ENCODE peak calls at places on chromosomes 5 and 9, in six cellular contexts. D is WERI-Rb-1, I is fibroblast of lung, U is thoracic aorta, C is coronary artery, A is pancreas. S is an unnamed sample.

GRCh38 chr9:28999057-28999456 is 1425.8 kb upstream of the C9orf72 start:
- DNase-seq in D (no peak), C (no peak), I (no peak), U (no peak), A (no peak), S (no peak)

GRCh38 chr5:33074548-33074947 is 363.4 kb downstream of the NPR3 start:
- DNase-seq in C (no peak), I (peak), A (no peak), D (no peak), U (no peak), S (no peak)

GRCh38 chr5:31383734-31384133 is 148.2 kb downstream of the DROSHA start:
- DNase-seq in D (no peak), I (peak), U (no peak), C (no peak), A (no peak), S (no peak)

GRCh38 chr9:73023025-73023541 is 70.2 kb upstream of the ALDH1A1 start:
- DNase-seq in U (no peak), D (peak), C (no peak), I (peak), A (no peak), S (peak)

GRCh38 chr5:111810087-111810486 is 53.1 kb upstream of the NREP start:
- DNase-seq in D (no peak), U (no peak), I (peak), A (no peak), C (no peak), S (no peak)

GRCh38 chr5:154042751-154043150 is 4.0 kb downstream of the MFAP3 start:
- DNase-seq in U (no peak), I (no peak), A (no peak), C (no peak), D (no peak), S (no peak)

GRCh38 chr9:28956111-28956880 is 1383.0 kb upstream of the C9orf72 start:
- DNase-seq in U (no peak), D (no peak), A (no peak), I (no peak), C (no peak), S (no peak)

GRCh38 chr5:79237735-79238560 is 2.0 kb downstream of the JMY start:
- DNase-seq in D (no peak), U (no peak), A (no peak), C (no peak), I (no peak), S (no peak)

GRCh38 chr9:115333671-115334070 is 215.7 kb upstream of the TNC start:
- DNase-seq in D (no peak), I (no peak), A (no peak), C (no peak), U (no peak), S (no peak)

GRCh38 chr5:109901628-109901981 is 211.9 kb downstream of the MAN2A1 start:
- DNase-seq in U (no peak), I (no peak), C (no peak), D (no peak), A (no peak), S (no peak)

GRCh38 chr5:62886603-62887315 is 308.1 kb downstream of the LRRC70 start:
- DNase-seq in D (no peak), U (no peak), A (no peak), C (no peak), I (peak), S (no peak)

GRCh38 chr9:4666042-4666699 is at the start of gene SPATA6L:
- DNase-seq in U (peak), C (peak), I (peak), A (peak), D (peak), S (peak)

GRCh38 chr5:60700347-60700815 is 415 bp upstream of the DEPDC1B start:
- DNase-seq in C (no peak), D (no peak), A (no peak), U (no peak), I (no peak), S (no peak)

GRCh38 chr5:144549580-144549979 is 378.9 kb downstream of the KCTD16 start:
- DNase-seq in I (peak), D (no peak), A (no peak), U (no peak), C (no peak), S (no peak)

GRCh38 chr5:151751593-151751992 is 6.8 kb downstream of the ATOX1 start:
- DNase-seq in I (no peak), D (no peak), C (no peak), A (no peak), U (no peak), S (no peak)

GRCh38 chr5:175281257-175281656 is 162.7 kb downstream of the DRD1 start:
- DNase-seq in U (no peak), I (no peak), D (no peak), C (no peak), A (no peak), S (no peak)

GRCh38 chr5:175281714-175282113 is 162.3 kb downstream of the DRD1 start:
- DNase-seq in C (no peak), A (no peak), I (no peak), U (no peak), D (no peak), S (no peak)

GRCh38 chr5:175284806-175285205 is 159.2 kb downstream of the DRD1 start:
- DNase-seq in D (no peak), U (no peak), I (no peak), C (no peak), A (no peak), S (no peak)

GRCh38 chr5:175285263-175285662 is 158.7 kb downstream of the DRD1 start:
- DNase-seq in I (peak), D (no peak), A (no peak), U (no peak), C (no peak), S (no peak)

DNA sequence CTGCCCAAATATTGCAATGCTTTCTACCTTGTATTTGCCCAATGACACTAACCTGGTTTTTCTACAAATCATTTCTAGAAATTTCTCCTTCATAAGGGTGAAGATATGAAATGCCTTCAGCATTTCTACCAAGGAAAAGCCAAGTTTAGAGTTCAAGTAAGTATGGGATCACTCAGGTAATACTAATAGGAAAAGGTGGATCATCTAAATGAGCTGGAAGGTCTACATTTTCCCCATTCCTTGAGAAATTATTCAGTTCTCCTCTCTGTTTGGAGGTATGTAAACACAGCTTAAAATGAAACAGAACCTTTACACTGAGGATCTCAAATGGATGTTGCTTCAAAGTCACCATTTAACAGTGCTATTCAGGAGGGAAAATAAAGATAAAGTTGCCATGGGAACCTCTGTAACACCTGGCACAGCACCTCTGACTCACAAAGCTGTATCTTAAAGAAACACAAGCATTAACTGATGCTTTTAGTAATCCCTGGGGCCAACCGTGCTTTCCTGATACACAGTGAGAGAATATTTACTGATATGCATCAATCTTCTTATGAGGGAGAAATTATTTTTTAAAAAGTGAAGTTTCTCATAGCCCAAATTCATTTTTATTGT is 161.3 kb downstream of the DRD1 start:
- DNase-seq in A (no peak), C (no peak), I (peak), U (no peak), D (no peak), S (no peak)
- TF ChIP-seq CTCF in A (no peak), C (no peak), I (no peak), U (no peak), D (no peak), S (no peak)

DNA sequence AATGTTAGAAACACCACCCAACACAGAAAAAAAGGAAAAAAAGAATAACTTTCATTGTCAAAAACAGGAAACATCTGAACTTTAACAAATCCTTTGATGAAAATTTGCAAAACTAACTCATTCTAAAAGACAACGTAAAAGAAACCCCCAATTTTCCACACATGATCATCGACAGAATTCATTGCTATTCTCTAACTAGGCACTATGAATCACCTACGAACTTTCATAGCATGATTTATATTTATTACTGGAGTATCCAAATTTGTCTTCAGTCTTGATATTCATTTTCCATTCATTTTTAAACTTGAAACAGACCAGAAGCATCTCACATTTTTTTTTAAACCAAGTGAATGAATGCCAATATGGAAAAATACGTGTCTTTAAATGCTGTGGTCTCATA is 514.6 kb downstream of the TLE4 start:
- DNase-seq in C (no peak), U (no peak), D (no peak), I (no peak), A (no peak), S (no peak)
- TF ChIP-seq CTCF in C (no peak), U (no peak), D (no peak), I (no peak), A (no peak), S (no peak)

GRCh38 chr9:136268318-136268717 is 22.7 kb upstream of the QSOX2 start:
- DNase-seq in C (no peak), A (peak), U (no peak), D (peak), I (no peak), S (no peak)
- TF ChIP-seq CTCF in C (no peak), A (no peak), U (no peak), D (peak), I (peak), S (no peak)

GRCh38 chr5:175547810-175548209 is 69.5 kb downstream of the SFXN1 start:
- DNase-seq in U (no peak), I (no peak), D (no peak), C (no peak), A (no peak), S (no peak)

GRCh38 chr5:175541264-175541663 is 62.9 kb downstream of the SFXN1 start:
- DNase-seq in A (no peak), I (no peak), D (no peak), U (no peak), C (no peak), S (no peak)

GRCh38 chr5:175542232-175542965 is 64.0 kb downstream of the SFXN1 start:
- DNase-seq in C (no peak), A (no peak), U (no peak), D (peak), I (no peak), S (no peak)

GRCh38 chr5:175542966-175543235 is 64.5 kb downstream of the SFXN1 start:
- DNase-seq in A (no peak), D (no peak), I (no peak), U (no peak), C (no peak), S (no peak)

DNA sequence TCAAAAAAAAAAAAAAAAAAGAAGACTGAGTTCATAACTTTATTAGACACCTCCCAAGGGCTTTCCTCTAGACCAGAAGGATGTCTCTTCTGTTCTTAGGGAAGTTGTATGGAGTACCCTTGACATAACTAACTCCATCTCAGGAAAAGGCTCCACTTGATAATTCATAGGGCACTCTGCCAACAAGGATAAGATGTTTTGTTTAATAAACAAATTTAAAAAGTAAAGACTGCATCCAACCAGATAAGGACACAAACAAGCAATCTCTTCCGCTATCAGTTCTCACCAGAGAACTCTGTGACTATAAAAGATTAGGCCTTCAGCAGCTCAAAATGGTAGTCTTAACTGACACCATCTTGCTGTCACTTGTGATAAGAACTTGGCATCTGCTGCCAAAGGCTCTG is 65.8 kb downstream of the SFXN1 start:
- DNase-seq in U (no peak), I (no peak), D (no peak), A (no peak), C (no peak), S (no peak)
- TF ChIP-seq CTCF in U (no peak), I (no peak), D (no peak), A (no peak), C (no peak), S (no peak)

GRCh38 chr5:150398432-150399157 is 14.1 kb downstream of the CD74 start:
- DNase-seq in A (no peak), I (no peak), D (no peak), U (no peak), C (no peak), S (no peak)
- TF ChIP-seq CTCF in A (no peak), I (no peak), D (no peak), U (peak), C (no peak), S (no peak)

GRCh38 chr5:159439002-159439401 is 108.7 kb upstream of the IL12B start:
- DNase-seq in C (no peak), A (no peak), D (no peak), I (no peak), U (no peak), S (no peak)

GRCh38 chr5:159441441-159441840 is 111.2 kb upstream of the IL12B start:
- DNase-seq in A (peak), C (no peak), I (no peak), D (peak), U (no peak), S (no peak)

GRCh38 chr5:159440948-159441347 is 110.7 kb upstream of the IL12B start:
- DNase-seq in I (no peak), D (no peak), A (no peak), C (no peak), U (no peak), S (no peak)

GRCh38 chr5:159442210-159442850 is 112.0 kb upstream of the IL12B start:
- DNase-seq in A (no peak), D (peak), I (peak), U (no peak), C (no peak), S (no peak)

DNA sequence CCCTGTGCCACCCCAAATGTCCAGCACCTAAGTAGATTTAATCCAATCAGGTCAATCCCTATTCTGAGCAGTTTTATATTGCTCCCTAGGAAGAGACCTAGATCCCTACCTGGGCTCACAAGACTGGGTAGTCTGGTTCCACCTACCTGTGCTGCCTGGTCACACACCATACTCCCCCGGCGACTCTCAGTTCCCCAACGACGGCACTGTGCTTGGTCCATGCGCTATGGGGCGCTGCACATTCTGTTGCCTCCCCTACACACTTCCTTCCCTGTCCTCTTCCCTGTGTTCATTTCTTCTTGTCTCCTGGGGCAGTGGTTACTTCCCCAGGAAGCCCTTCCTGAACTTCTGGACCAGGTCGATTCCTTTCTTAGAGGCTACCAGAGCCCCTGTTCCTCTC is 109.9 kb upstream of the IL12B start:
- DNase-seq in I (no peak), U (no peak), A (no peak), C (no peak), D (no peak), S (no peak)
- TF ChIP-seq CTCF in I (no peak), U (no peak), A (no peak), C (no peak), D (no peak), S (no peak)

GRCh38 chr5:124633209-124633608 is 113.2 kb downstream of the ZNF608 start:
- DNase-seq in A (no peak), U (no peak), C (no peak), D (no peak), I (no peak), S (no peak)

GRCh38 chr5:124634820-124635323 is 111.6 kb downstream of the ZNF608 start:
- DNase-seq in U (no peak), D (no peak), A (no peak), C (no peak), I (peak), S (no peak)

GRCh38 chr5:124630767-124631704 is 115.4 kb downstream of the ZNF608 start:
- DNase-seq in U (no peak), C (no peak), I (peak), D (no peak), A (no peak), S (no peak)

GRCh38 chr5:124634228-124634819 is 112.1 kb downstream of the ZNF608 start:
- DNase-seq in A (no peak), U (no peak), C (no peak), D (no peak), I (peak), S (no peak)

DNA sequence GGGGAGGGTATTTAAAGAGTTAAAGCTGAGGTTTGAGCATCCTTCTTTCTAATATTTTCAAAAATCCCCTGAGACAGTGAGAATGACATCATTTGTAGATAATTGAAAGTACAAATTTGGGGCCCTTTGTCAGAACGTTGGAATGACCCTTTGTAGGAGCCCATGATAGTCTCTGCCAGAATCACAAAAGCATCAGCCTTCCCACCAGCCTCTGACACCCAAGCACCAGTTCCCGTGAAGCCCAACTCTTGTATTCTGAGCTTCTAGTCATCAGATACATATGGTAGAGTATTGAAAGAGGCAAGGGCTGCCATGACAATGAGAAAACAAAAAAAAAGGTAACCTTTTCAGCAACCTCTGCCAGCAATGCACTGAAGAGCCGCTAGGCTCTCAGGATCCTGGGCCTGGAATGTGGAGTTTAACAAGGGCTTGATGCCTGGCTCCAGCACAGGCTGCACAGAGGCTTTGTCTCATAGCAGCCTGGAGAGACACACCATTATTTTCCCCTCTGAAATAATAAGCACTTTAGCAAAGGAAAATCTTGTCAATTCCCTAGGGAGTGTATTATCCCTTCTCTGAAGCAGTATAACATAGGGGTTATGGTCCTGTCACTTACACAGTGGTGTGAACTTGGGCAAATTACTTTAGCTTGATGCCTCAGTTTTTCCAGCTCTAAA is 114.4 kb downstream of the ZNF608 start:
- DNase-seq in C (no peak), I (no peak), U (no peak), A (no peak), D (no peak), S (no peak)
- TF ChIP-seq CTCF in C (no peak), I (no peak), U (no peak), A (no peak), D (no peak), S (no peak)